ENCODE peak calls at places on chromosomes 3 and 15, in five cellular contexts. One of them, this sample, is unnamed.

GRCh38 chr3:171257251-171258179 is 202.7 kb downstream of the TNIK start:
- DNase-seq in stomach: no peak
- DNase-seq in K562: no peak
- DNase-seq in ovary: no peak
- DNase-seq in SK-N-SH: no peak
- DNase-seq in this sample: no peak

GRCh38 chr15:69898243-69898642 is 199.5 kb downstream of the TLE3 start:
- DNase-seq in stomach: no peak
- DNase-seq in K562: no peak
- DNase-seq in ovary: no peak
- DNase-seq in SK-N-SH: no peak
- DNase-seq in this sample: no peak

GRCh38 chr15:89917442-89918085 is 4.8 kb upstream of the ARPIN start:
- DNase-seq in stomach: no peak
- DNase-seq in K562: no peak
- DNase-seq in ovary: no peak
- DNase-seq in SK-N-SH: no peak
- DNase-seq in this sample: no peak

GRCh38 chr3:156542101-156543042 is 12.5 kb downstream of the SSR3 start:
- DNase-seq in stomach: no peak
- DNase-seq in K562: no peak
- DNase-seq in ovary: no peak
- DNase-seq in SK-N-SH: no peak
- DNase-seq in this sample: no peak

GRCh38 chr3:40237892-40238571 is 71.5 kb upstream of the EIF1B start:
- DNase-seq in stomach: no peak
- DNase-seq in K562: no peak
- DNase-seq in ovary: no peak
- DNase-seq in SK-N-SH: peak; percentile 32
- DNase-seq in this sample: no peak

GRCh38 chr3:71537211-71537611 is 46.3 kb downstream of the FOXP1 start:
- DNase-seq in stomach: no peak
- DNase-seq in K562: no peak
- DNase-seq in ovary: peak; percentile 72
- DNase-seq in SK-N-SH: no peak
- DNase-seq in this sample: no peak

GRCh38 chr15:55742498-55742926 is 440 bp downstream of the PRTG start:
- DNase-seq in stomach: no peak
- DNase-seq in K562: no peak
- DNase-seq in ovary: peak; percentile 56
- DNase-seq in SK-N-SH: no peak
- DNase-seq in this sample: peak; percentile 72

GRCh38 chr3:89042251-89042650 is 65.2 kb upstream of the EPHA3 start:
- DNase-seq in stomach: no peak
- DNase-seq in K562: no peak
- DNase-seq in ovary: no peak
- DNase-seq in SK-N-SH: no peak
- DNase-seq in this sample: no peak

GRCh38 chr3:53794597-53794996 is 51.6 kb downstream of the CHDH start:
- DNase-seq in stomach: no peak
- DNase-seq in K562: no peak
- DNase-seq in ovary: no peak
- DNase-seq in SK-N-SH: no peak
- DNase-seq in this sample: no peak

GRCh38 chr3:164451083-164451910 is 627.0 kb downstream of the SI start:
- DNase-seq in stomach: no peak
- DNase-seq in K562: no peak
- DNase-seq in ovary: no peak
- DNase-seq in SK-N-SH: no peak
- DNase-seq in this sample: peak; percentile 73

GRCh38 chr3:162865466-162865865 is 1368.9 kb downstream of the OTOL1 start:
- DNase-seq in stomach: no peak
- DNase-seq in K562: no peak
- DNase-seq in ovary: no peak
- DNase-seq in SK-N-SH: no peak
- DNase-seq in this sample: no peak

GRCh38 chr15:71128939-71129562 is 13.8 kb downstream of the THSD4 start:
- DNase-seq in stomach: no peak
- DNase-seq in K562: no peak
- DNase-seq in ovary: no peak
- DNase-seq in SK-N-SH: no peak
- DNase-seq in this sample: no peak

GRCh38 chr15:25541228-25541627 is 102.4 kb upstream of the UBE3A start:
- DNase-seq in stomach: no peak
- DNase-seq in K562: no peak
- DNase-seq in ovary: no peak
- DNase-seq in SK-N-SH: no peak
- DNase-seq in this sample: no peak

GRCh38 chr3:16118396-16118795 is 56.1 kb upstream of the GALNT15 start:
- DNase-seq in stomach: no peak
- DNase-seq in K562: no peak
- DNase-seq in ovary: no peak
- DNase-seq in SK-N-SH: no peak
- DNase-seq in this sample: no peak

GRCh38 chr15:74332611-74333010 is 34.8 kb downstream of the CYP11A1 start:
- DNase-seq in stomach: no peak
- DNase-seq in K562: no peak
- DNase-seq in ovary: no peak
- DNase-seq in SK-N-SH: no peak
- DNase-seq in this sample: no peak

GRCh38 chr15:63501256-63502089 is 2.9 kb upstream of the USP3 start:
- DNase-seq in stomach: peak; percentile 80
- DNase-seq in K562: no peak
- DNase-seq in ovary: peak; percentile 90
- DNase-seq in SK-N-SH: no peak
- DNase-seq in this sample: peak; percentile 97

GRCh38 chr3:40407007-40407406 is 20.0 kb downstream of the ENTPD3 start:
- DNase-seq in stomach: no peak
- DNase-seq in K562: no peak
- DNase-seq in ovary: no peak
- DNase-seq in SK-N-SH: no peak
- DNase-seq in this sample: no peak

GRCh38 chr3:118863731-118864322 is 170.8 kb downstream of the IGSF11 start:
- DNase-seq in stomach: no peak
- DNase-seq in K562: no peak
- DNase-seq in ovary: no peak
- DNase-seq in SK-N-SH: no peak
- DNase-seq in this sample: no peak

GRCh38 chr3:111539351-111540331 is 2.4 kb upstream of the CD96 start:
- DNase-seq in stomach: peak; percentile 71
- DNase-seq in K562: peak; percentile 6
- DNase-seq in ovary: peak; percentile 57
- DNase-seq in SK-N-SH: peak; percentile 60
- DNase-seq in this sample: no peak

GRCh38 chr15:78676424-78677110 is 35.6 kb upstream of the CHRNB4 start:
- DNase-seq in stomach: no peak
- DNase-seq in K562: no peak
- DNase-seq in ovary: no peak
- DNase-seq in SK-N-SH: no peak
- DNase-seq in this sample: peak; percentile 38

GRCh38 chr15:77030928-77031375 is 36.0 kb downstream of the PSTPIP1 start:
- DNase-seq in stomach: peak; percentile 16
- DNase-seq in K562: no peak
- DNase-seq in ovary: peak; percentile 17
- DNase-seq in SK-N-SH: peak; percentile 29
- DNase-seq in this sample: peak; percentile 61

GRCh38 chr3:56806407-56806806 is 4.7 kb upstream of the ARHGEF3 start:
- DNase-seq in stomach: no peak
- DNase-seq in K562: no peak
- DNase-seq in ovary: no peak
- DNase-seq in SK-N-SH: no peak
- DNase-seq in this sample: peak; percentile 70

GRCh38 chr3:128537091-128537703 is 44.2 kb upstream of the GATA2 start:
- DNase-seq in stomach: no peak
- DNase-seq in K562: no peak
- DNase-seq in ovary: no peak
- DNase-seq in SK-N-SH: no peak
- DNase-seq in this sample: no peak

GRCh38 chr15:70902105-70902504 is 9.5 kb downstream of the LRRC49 start:
- DNase-seq in stomach: no peak
- DNase-seq in K562: no peak
- DNase-seq in ovary: no peak
- DNase-seq in SK-N-SH: no peak
- DNase-seq in this sample: no peak

GRCh38 chr15:35867371-35867770 is 321.4 kb upstream of the DPH6 start:
- DNase-seq in stomach: no peak
- DNase-seq in K562: no peak
- DNase-seq in ovary: no peak
- DNase-seq in SK-N-SH: no peak
- DNase-seq in this sample: no peak

GRCh38 chr15:79101866-79102581 is 11.4 kb upstream of the RASGRF1 start:
- DNase-seq in stomach: no peak
- DNase-seq in K562: peak; percentile 29
- DNase-seq in ovary: no peak
- DNase-seq in SK-N-SH: no peak
- DNase-seq in this sample: no peak

GRCh38 chr3:78668302-78668701 is 1099.5 kb downstream of the ROBO1 start:
- DNase-seq in stomach: no peak
- DNase-seq in K562: no peak
- DNase-seq in ovary: no peak
- DNase-seq in SK-N-SH: no peak
- DNase-seq in this sample: no peak
- TF ChIP-seq EP300 in stomach: no peak
- TF ChIP-seq EP300 in K562: no peak
- TF ChIP-seq EP300 in ovary: no peak
- TF ChIP-seq EP300 in SK-N-SH: no peak
- TF ChIP-seq EP300 in this sample: no peak

GRCh38 chr3:32237670-32238026 is 832 bp upstream of the CMTM8 start:
- DNase-seq in stomach: no peak
- DNase-seq in K562: no peak
- DNase-seq in ovary: no peak
- DNase-seq in SK-N-SH: no peak
- DNase-seq in this sample: no peak

GRCh38 chr3:32238816-32239637 is 547 bp downstream of the CMTM8 start:
- DNase-seq in stomach: peak; percentile 34
- DNase-seq in K562: no peak
- DNase-seq in ovary: no peak
- DNase-seq in SK-N-SH: no peak
- DNase-seq in this sample: no peak

GRCh38 chr3:32236377-32236776 is 2.1 kb upstream of the CMTM8 start:
- DNase-seq in stomach: no peak
- DNase-seq in K562: no peak
- DNase-seq in ovary: no peak
- DNase-seq in SK-N-SH: no peak
- DNase-seq in this sample: no peak

GRCh38 chr3:32239638-32240550 is 1.4 kb downstream of the CMTM8 start:
- DNase-seq in stomach: peak; percentile 61
- DNase-seq in K562: peak; percentile 60
- DNase-seq in ovary: no peak
- DNase-seq in SK-N-SH: peak; percentile 62
- DNase-seq in this sample: no peak

DNA sequence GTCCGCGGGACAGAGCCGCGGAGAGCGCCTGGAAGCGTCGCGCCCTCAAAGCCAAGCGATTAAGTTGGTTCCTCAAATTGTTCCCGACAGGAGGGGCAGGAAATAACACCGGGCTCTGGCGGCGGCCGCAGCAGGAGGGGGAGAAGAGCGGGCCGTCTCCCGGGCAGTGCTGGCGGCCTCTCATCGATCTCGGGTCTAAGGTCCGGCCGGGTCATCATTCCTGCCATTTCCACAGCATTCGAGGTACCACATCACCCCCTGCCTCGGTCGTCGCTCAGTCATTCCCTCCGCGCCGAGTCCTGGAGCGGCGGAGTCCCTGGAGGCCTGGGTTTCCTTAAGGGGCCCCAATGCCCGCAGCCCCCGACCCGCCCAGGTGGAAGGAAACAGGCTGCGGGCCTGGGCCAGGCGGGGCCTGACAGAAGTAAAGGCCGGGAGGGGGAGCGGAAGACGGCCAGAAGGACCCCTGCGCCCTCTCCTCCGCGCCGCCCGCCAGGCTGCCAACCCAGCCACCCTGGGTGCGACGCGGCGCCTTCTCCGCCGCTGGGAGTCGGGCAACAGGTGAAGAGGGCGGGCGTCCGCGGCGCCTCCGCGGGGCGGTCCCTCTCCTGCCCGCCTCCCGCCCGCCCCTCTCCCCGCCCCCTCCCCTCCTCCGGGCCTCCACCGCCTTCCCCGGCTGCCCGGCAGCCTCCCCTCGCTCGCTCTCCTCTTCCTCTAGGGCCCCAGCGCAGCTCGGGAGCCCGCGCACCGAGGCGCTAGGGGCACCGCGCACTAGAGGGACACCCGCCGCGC is at the start of gene CMTM8:
- DNase-seq in stomach: peak; percentile 81
- DNase-seq in K562: peak; percentile 51
- DNase-seq in ovary: no peak
- DNase-seq in SK-N-SH: peak; percentile 90
- DNase-seq in this sample: no peak
- TF ChIP-seq EP300 in stomach: no peak
- TF ChIP-seq EP300 in K562: no peak
- TF ChIP-seq EP300 in ovary: no peak
- TF ChIP-seq EP300 in SK-N-SH: no peak
- TF ChIP-seq EP300 in this sample: no peak

DNA sequence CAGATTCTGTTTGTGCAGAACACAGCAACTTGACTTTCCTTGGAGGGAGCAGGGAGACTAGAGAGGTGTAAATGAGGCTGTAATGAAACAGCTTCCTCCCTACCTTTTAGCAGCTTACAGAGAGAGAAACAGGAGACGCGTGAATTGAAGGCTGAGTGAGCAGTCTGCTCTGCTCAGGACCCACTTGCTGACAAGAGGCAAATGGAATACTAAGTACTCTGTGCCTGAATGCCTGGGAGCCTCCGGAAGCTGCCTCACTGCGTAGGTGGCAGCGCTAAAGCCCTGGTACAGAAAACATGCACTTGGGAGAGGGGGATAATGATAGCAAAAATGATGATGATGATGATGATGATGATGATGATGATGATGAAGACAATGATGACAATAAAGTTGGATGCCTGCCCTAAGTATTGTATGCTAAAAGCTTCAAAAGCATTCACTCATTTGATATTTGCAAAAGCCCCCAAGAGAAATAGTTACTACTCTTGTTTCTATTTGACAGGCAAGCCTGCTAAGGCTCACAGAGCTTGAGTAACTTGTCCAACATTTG is 548.9 kb downstream of the NTRK3 start:
- DNase-seq in stomach: no peak
- DNase-seq in K562: no peak
- DNase-seq in ovary: no peak
- DNase-seq in SK-N-SH: no peak
- DNase-seq in this sample: no peak
- TF ChIP-seq EP300 in stomach: no peak
- TF ChIP-seq EP300 in K562: no peak
- TF ChIP-seq EP300 in ovary: no peak
- TF ChIP-seq EP300 in SK-N-SH: no peak
- TF ChIP-seq EP300 in this sample: no peak

GRCh38 chr3:13480340-13481318 is 523 bp downstream of the HDAC11 start:
- DNase-seq in stomach: no peak
- DNase-seq in K562: no peak
- DNase-seq in ovary: peak; percentile 68
- DNase-seq in SK-N-SH: no peak
- DNase-seq in this sample: peak; percentile 69

GRCh38 chr3:13482106-13482690 is 2.1 kb downstream of the HDAC11 start:
- DNase-seq in stomach: no peak
- DNase-seq in K562: no peak
- DNase-seq in ovary: no peak
- DNase-seq in SK-N-SH: no peak
- DNase-seq in this sample: peak; percentile 47

GRCh38 chr3:13479332-13479581 is 849 bp upstream of the HDAC11 start:
- DNase-seq in stomach: peak; percentile 52
- DNase-seq in K562: peak; percentile 44
- DNase-seq in ovary: no peak
- DNase-seq in SK-N-SH: peak; percentile 59
- DNase-seq in this sample: no peak

GRCh38 chr3:13477946-13478345 is 2.2 kb upstream of the HDAC11 start:
- DNase-seq in stomach: no peak
- DNase-seq in K562: no peak
- DNase-seq in ovary: no peak
- DNase-seq in SK-N-SH: no peak
- DNase-seq in this sample: no peak

GRCh38 chr3:13479582-13480339 is at the start of gene HDAC11:
- DNase-seq in stomach: peak; percentile 99
- DNase-seq in K562: peak; percentile 100
- DNase-seq in ovary: peak; percentile 100
- DNase-seq in SK-N-SH: peak; percentile 100
- DNase-seq in this sample: peak; percentile 99
- TF ChIP-seq EP300 in stomach: no peak
- TF ChIP-seq EP300 in K562: no peak
- TF ChIP-seq EP300 in ovary: peak; percentile 57
- TF ChIP-seq EP300 in SK-N-SH: no peak
- TF ChIP-seq EP300 in this sample: no peak

This sample was measured in sigmoid colon.